ENCODE peak calls at places on chromosomes 3 and 15, in seven cellular contexts. One of them, this sample, is unnamed. For H3K4me1 and H3K36me3, the result is how much of the 10 kb centered on the place peaks cover.

GRCh38 chr3:53707222-53707621 is 139.0 kb downstream of the CHDH start:
- DNase-seq in PC-3: no peak
- DNase-seq in endothelial cell of umbilical vein: no peak
- DNase-seq in tibial artery: no peak
- DNase-seq in effector memory CD4-positive, alpha-beta T cell: no peak
- DNase-seq in pancreas: no peak
- DNase-seq in upper lobe of right lung: no peak
- DNase-seq in this sample: no peak

GRCh38 chr15:60916674-60917468 is 312.2 kb downstream of the RORA start:
- DNase-seq in effector memory CD4-positive, alpha-beta T cell: peak
- DNase-seq in PC-3: peak
- DNase-seq in upper lobe of right lung: peak
- DNase-seq in pancreas: peak
- DNase-seq in endothelial cell of umbilical vein: peak
- DNase-seq in tibial artery: peak
- DNase-seq in this sample: peak

GRCh38 chr3:149765762-149766334 is 13.6 kb upstream of the COMMD2 start:
- DNase-seq in PC-3: peak
- DNase-seq in tibial artery: no peak
- DNase-seq in pancreas: no peak
- DNase-seq in endothelial cell of umbilical vein: peak
- DNase-seq in effector memory CD4-positive, alpha-beta T cell: no peak
- DNase-seq in upper lobe of right lung: no peak
- DNase-seq in this sample: no peak

GRCh38 chr3:21979706-21980105 is 228.7 kb upstream of the ZNF385D start:
- DNase-seq in tibial artery: no peak
- DNase-seq in PC-3: peak
- DNase-seq in endothelial cell of umbilical vein: no peak
- DNase-seq in effector memory CD4-positive, alpha-beta T cell: no peak
- DNase-seq in pancreas: no peak
- DNase-seq in upper lobe of right lung: no peak
- DNase-seq in this sample: no peak

GRCh38 chr15:85854345-85855097 is 59.8 kb upstream of the KLHL25 start:
- DNase-seq in effector memory CD4-positive, alpha-beta T cell: peak
- DNase-seq in endothelial cell of umbilical vein: peak
- DNase-seq in pancreas: peak
- DNase-seq in tibial artery: no peak
- DNase-seq in upper lobe of right lung: no peak
- DNase-seq in PC-3: peak
- DNase-seq in this sample: no peak

GRCh38 chr15:60758961-60759729 is 280.2 kb upstream of the ICE2 start:
- DNase-seq in upper lobe of right lung: no peak
- DNase-seq in PC-3: no peak
- DNase-seq in effector memory CD4-positive, alpha-beta T cell: no peak
- DNase-seq in pancreas: no peak
- DNase-seq in endothelial cell of umbilical vein: no peak
- DNase-seq in tibial artery: no peak
- DNase-seq in this sample: no peak

GRCh38 chr3:71862374-71863145 is 77.6 kb upstream of the PROK2 start:
- DNase-seq in upper lobe of right lung: no peak
- DNase-seq in endothelial cell of umbilical vein: no peak
- DNase-seq in tibial artery: no peak
- DNase-seq in pancreas: no peak
- DNase-seq in PC-3: no peak
- DNase-seq in effector memory CD4-positive, alpha-beta T cell: no peak
- DNase-seq in this sample: no peak

GRCh38 chr3:10344944-10345575 is 24.1 kb upstream of the SEC13 start:
- DNase-seq in upper lobe of right lung: no peak
- DNase-seq in PC-3: no peak
- DNase-seq in pancreas: no peak
- DNase-seq in tibial artery: no peak
- DNase-seq in endothelial cell of umbilical vein: no peak
- DNase-seq in effector memory CD4-positive, alpha-beta T cell: no peak
- DNase-seq in this sample: no peak

GRCh38 chr3:126300761-126301481 is 56.3 kb downstream of the KLF15 start:
- DNase-seq in tibial artery: peak
- DNase-seq in endothelial cell of umbilical vein: no peak
- DNase-seq in pancreas: no peak
- DNase-seq in upper lobe of right lung: peak
- DNase-seq in PC-3: no peak
- DNase-seq in effector memory CD4-positive, alpha-beta T cell: no peak
- DNase-seq in this sample: peak

GRCh38 chr3:118128886-118129285 is 905.8 kb downstream of the IGSF11 start:
- DNase-seq in pancreas: no peak
- DNase-seq in tibial artery: no peak
- DNase-seq in upper lobe of right lung: no peak
- DNase-seq in PC-3: peak
- DNase-seq in effector memory CD4-positive, alpha-beta T cell: no peak
- DNase-seq in endothelial cell of umbilical vein: no peak
- DNase-seq in this sample: no peak

GRCh38 chr15:52491460-52491859 is 37.2 kb downstream of the MYO5A start:
- DNase-seq in endothelial cell of umbilical vein: peak
- DNase-seq in PC-3: peak
- DNase-seq in effector memory CD4-positive, alpha-beta T cell: no peak
- DNase-seq in upper lobe of right lung: no peak
- DNase-seq in tibial artery: no peak
- DNase-seq in pancreas: no peak
- DNase-seq in this sample: no peak

GRCh38 chr3:192957441-192957951 is 39.8 kb upstream of the MB21D2 start:
- DNase-seq in PC-3: peak
- DNase-seq in pancreas: peak
- DNase-seq in tibial artery: peak
- DNase-seq in effector memory CD4-positive, alpha-beta T cell: no peak
- DNase-seq in upper lobe of right lung: peak
- DNase-seq in endothelial cell of umbilical vein: peak
- DNase-seq in this sample: no peak

GRCh38 chr3:160395297-160395696 is 3.7 kb downstream of the IFT80 start:
- DNase-seq in endothelial cell of umbilical vein: no peak
- DNase-seq in pancreas: no peak
- DNase-seq in effector memory CD4-positive, alpha-beta T cell: no peak
- DNase-seq in PC-3: peak
- DNase-seq in tibial artery: no peak
- DNase-seq in upper lobe of right lung: no peak
- DNase-seq in this sample: no peak

GRCh38 chr15:57061281-57061680 is 142.8 kb downstream of the TCF12 start:
- DNase-seq in tibial artery: no peak
- DNase-seq in upper lobe of right lung: no peak
- DNase-seq in PC-3: no peak
- DNase-seq in pancreas: no peak
- DNase-seq in endothelial cell of umbilical vein: no peak
- DNase-seq in effector memory CD4-positive, alpha-beta T cell: no peak
- DNase-seq in this sample: no peak

GRCh38 chr15:31473384-31474058 is 146.9 kb downstream of the KLF13 start:
- DNase-seq in pancreas: no peak
- DNase-seq in tibial artery: peak
- DNase-seq in effector memory CD4-positive, alpha-beta T cell: no peak
- DNase-seq in upper lobe of right lung: no peak
- DNase-seq in PC-3: no peak
- DNase-seq in endothelial cell of umbilical vein: peak
- DNase-seq in this sample: no peak

GRCh38 chr15:40511093-40511471 is 40.3 kb downstream of the CHST14 start:
- DNase-seq in upper lobe of right lung: no peak
- DNase-seq in effector memory CD4-positive, alpha-beta T cell: no peak
- DNase-seq in PC-3: no peak
- DNase-seq in pancreas: no peak
- DNase-seq in tibial artery: no peak
- DNase-seq in endothelial cell of umbilical vein: no peak
- DNase-seq in this sample: no peak

GRCh38 chr3:30766522-30766921 is 127.9 kb downstream of the GADL1 start:
- DNase-seq in upper lobe of right lung: no peak
- DNase-seq in pancreas: no peak
- DNase-seq in endothelial cell of umbilical vein: no peak
- DNase-seq in tibial artery: no peak
- DNase-seq in PC-3: no peak
- DNase-seq in effector memory CD4-positive, alpha-beta T cell: no peak
- DNase-seq in this sample: no peak
- H3K27ac ChIP-seq in upper lobe of right lung: no peak
- H3K27ac ChIP-seq in pancreas: no peak
- H3K27ac ChIP-seq in endothelial cell of umbilical vein: no peak
- H3K27ac ChIP-seq in tibial artery: no peak
- H3K27ac ChIP-seq in PC-3: no peak
- H3K27ac ChIP-seq in effector memory CD4-positive, alpha-beta T cell: no peak
- H3K27ac ChIP-seq in this sample: no peak

GRCh38 chr15:72196409-72197044 is 1.1 kb downstream of the GRAMD2A start:
- DNase-seq in upper lobe of right lung: no peak
- DNase-seq in pancreas: no peak
- DNase-seq in effector memory CD4-positive, alpha-beta T cell: no peak
- DNase-seq in PC-3: no peak
- DNase-seq in endothelial cell of umbilical vein: no peak
- DNase-seq in tibial artery: no peak
- DNase-seq in this sample: no peak
- H3K4me1 ChIP-seq in upper lobe of right lung: under half
- H3K4me1 ChIP-seq in pancreas: under half
- H3K4me1 ChIP-seq in effector memory CD4-positive, alpha-beta T cell: under half
- H3K4me1 ChIP-seq in PC-3: under half
- H3K4me1 ChIP-seq in endothelial cell of umbilical vein: under half
- H3K4me1 ChIP-seq in tibial artery: under half
- H3K4me1 ChIP-seq in this sample: under half

DNA sequence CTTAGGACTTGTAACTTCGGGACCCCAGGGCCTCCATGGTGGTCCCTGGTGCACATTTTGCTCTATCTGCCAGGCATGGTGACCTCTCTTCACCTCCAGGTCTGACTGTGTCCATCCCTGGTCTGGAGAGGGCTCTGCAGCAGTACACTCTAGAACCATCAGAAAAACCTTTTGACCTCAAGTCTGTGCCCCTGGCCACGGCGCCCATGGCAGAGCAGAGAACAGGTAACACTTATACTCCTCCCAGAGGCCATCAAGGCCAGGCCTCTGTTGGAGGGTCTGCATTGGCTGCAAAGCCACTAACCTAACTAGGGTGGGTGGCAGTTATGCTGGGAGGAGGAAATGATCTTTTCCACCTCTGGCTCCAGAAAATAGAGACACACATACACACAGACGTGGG is 10.3 kb upstream of the HMCES start:
- DNase-seq in pancreas: no peak
- DNase-seq in PC-3: no peak
- DNase-seq in endothelial cell of umbilical vein: no peak
- DNase-seq in effector memory CD4-positive, alpha-beta T cell: no peak
- DNase-seq in tibial artery: peak
- DNase-seq in upper lobe of right lung: no peak
- DNase-seq in this sample: no peak
- H3K36me3 ChIP-seq in pancreas: half or more
- H3K36me3 ChIP-seq in PC-3: half or more
- H3K36me3 ChIP-seq in endothelial cell of umbilical vein: half or more
- H3K36me3 ChIP-seq in effector memory CD4-positive, alpha-beta T cell: half or more
- H3K36me3 ChIP-seq in tibial artery: half or more
- H3K36me3 ChIP-seq in upper lobe of right lung: half or more
- H3K36me3 ChIP-seq in this sample: half or more

GRCh38 chr3:37594873-37595783 is 266.6 kb upstream of the CTDSPL start:
- DNase-seq in endothelial cell of umbilical vein: no peak
- DNase-seq in upper lobe of right lung: no peak
- DNase-seq in effector memory CD4-positive, alpha-beta T cell: no peak
- DNase-seq in PC-3: peak
- DNase-seq in pancreas: no peak
- DNase-seq in tibial artery: no peak
- DNase-seq in this sample: no peak
- H3K27ac ChIP-seq in endothelial cell of umbilical vein: no peak
- H3K27ac ChIP-seq in upper lobe of right lung: peak
- H3K27ac ChIP-seq in effector memory CD4-positive, alpha-beta T cell: no peak
- H3K27ac ChIP-seq in PC-3: no peak
- H3K27ac ChIP-seq in pancreas: no peak
- H3K27ac ChIP-seq in tibial artery: peak
- H3K27ac ChIP-seq in this sample: peak

This sample was measured in lower lobe of right lung.